ENCODE peak calls at places on chromosomes 5 and 9, in seven cellular contexts. One of them, this sample, is unnamed.

GRCh38 chr5:120304653-120305052 is 159.4 kb upstream of the PRR16 start:
- DNase-seq in neural crest cell: no peak
- DNase-seq in GM10248: no peak
- DNase-seq in bronchial epithelial cell: peak
- DNase-seq in Peyer's patch: no peak
- DNase-seq in sigmoid colon: no peak
- DNase-seq in esophagus squamous epithelium: no peak
- DNase-seq in this sample: no peak

GRCh38 chr9:108117775-108118174 is 628.2 kb upstream of the KLF4 start:
- DNase-seq in Peyer's patch: no peak
- DNase-seq in neural crest cell: no peak
- DNase-seq in sigmoid colon: no peak
- DNase-seq in GM10248: no peak
- DNase-seq in esophagus squamous epithelium: no peak
- DNase-seq in bronchial epithelial cell: no peak
- DNase-seq in this sample: no peak

GRCh38 chr5:54651482-54652076 is 134.0 kb downstream of the SNX18 start:
- DNase-seq in Peyer's patch: no peak
- DNase-seq in GM10248: no peak
- DNase-seq in bronchial epithelial cell: peak
- DNase-seq in esophagus squamous epithelium: no peak
- DNase-seq in sigmoid colon: peak
- DNase-seq in neural crest cell: no peak
- DNase-seq in this sample: no peak

GRCh38 chr5:2848634-2849033 is 97.2 kb upstream of the IRX2 start:
- DNase-seq in Peyer's patch: no peak
- DNase-seq in neural crest cell: no peak
- DNase-seq in GM10248: no peak
- DNase-seq in sigmoid colon: no peak
- DNase-seq in esophagus squamous epithelium: no peak
- DNase-seq in bronchial epithelial cell: peak
- DNase-seq in this sample: no peak

GRCh38 chr5:158746979-158747378 is 352.7 kb downstream of the EBF1 start:
- DNase-seq in neural crest cell: no peak
- DNase-seq in sigmoid colon: no peak
- DNase-seq in esophagus squamous epithelium: no peak
- DNase-seq in bronchial epithelial cell: no peak
- DNase-seq in Peyer's patch: no peak
- DNase-seq in GM10248: no peak
- DNase-seq in this sample: no peak

GRCh38 chr9:113649855-113650206 is 186.3 kb downstream of the RGS3 start:
- DNase-seq in GM10248: no peak
- DNase-seq in sigmoid colon: no peak
- DNase-seq in esophagus squamous epithelium: no peak
- DNase-seq in Peyer's patch: no peak
- DNase-seq in neural crest cell: no peak
- DNase-seq in bronchial epithelial cell: no peak
- DNase-seq in this sample: no peak

GRCh38 chr9:28203036-28203435 is 629.8 kb upstream of the C9orf72 start:
- DNase-seq in neural crest cell: no peak
- DNase-seq in Peyer's patch: no peak
- DNase-seq in bronchial epithelial cell: no peak
- DNase-seq in sigmoid colon: no peak
- DNase-seq in GM10248: no peak
- DNase-seq in esophagus squamous epithelium: no peak
- DNase-seq in this sample: no peak

GRCh38 chr5:147918101-147918500 is 11.8 kb upstream of the C5orf46 start:
- DNase-seq in GM10248: no peak
- DNase-seq in Peyer's patch: no peak
- DNase-seq in esophagus squamous epithelium: no peak
- DNase-seq in neural crest cell: no peak
- DNase-seq in sigmoid colon: no peak
- DNase-seq in bronchial epithelial cell: peak
- DNase-seq in this sample: no peak

GRCh38 chr9:133846483-133847090 is 108.4 kb upstream of the SARDH start:
- DNase-seq in sigmoid colon: no peak
- DNase-seq in Peyer's patch: no peak
- DNase-seq in esophagus squamous epithelium: no peak
- DNase-seq in bronchial epithelial cell: no peak
- DNase-seq in neural crest cell: no peak
- DNase-seq in GM10248: no peak
- DNase-seq in this sample: no peak

GRCh38 chr9:90112791-90113190 is 508.0 kb downstream of the GADD45G start:
- DNase-seq in bronchial epithelial cell: peak
- DNase-seq in sigmoid colon: no peak
- DNase-seq in neural crest cell: no peak
- DNase-seq in Peyer's patch: no peak
- DNase-seq in GM10248: no peak
- DNase-seq in esophagus squamous epithelium: no peak
- DNase-seq in this sample: no peak

GRCh38 chr5:2722901-2723300 is 28.6 kb downstream of the IRX2 start:
- DNase-seq in sigmoid colon: peak
- DNase-seq in GM10248: no peak
- DNase-seq in bronchial epithelial cell: no peak
- DNase-seq in Peyer's patch: no peak
- DNase-seq in neural crest cell: no peak
- DNase-seq in esophagus squamous epithelium: no peak
- DNase-seq in this sample: no peak

GRCh38 chr9:78280982-78281668 is 15.8 kb upstream of the PSAT1 start:
- DNase-seq in bronchial epithelial cell: no peak
- DNase-seq in esophagus squamous epithelium: no peak
- DNase-seq in GM10248: no peak
- DNase-seq in neural crest cell: no peak
- DNase-seq in sigmoid colon: peak
- DNase-seq in Peyer's patch: no peak
- DNase-seq in this sample: no peak

GRCh38 chr9:21710792-21711191 is 91.6 kb upstream of the MTAP start:
- DNase-seq in GM10248: no peak
- DNase-seq in sigmoid colon: no peak
- DNase-seq in esophagus squamous epithelium: no peak
- DNase-seq in Peyer's patch: no peak
- DNase-seq in bronchial epithelial cell: peak
- DNase-seq in neural crest cell: no peak
- DNase-seq in this sample: no peak

GRCh38 chr5:1329111-1329579 is 15.8 kb downstream of the CLPTM1L start:
- DNase-seq in GM10248: no peak
- DNase-seq in sigmoid colon: peak
- DNase-seq in esophagus squamous epithelium: no peak
- DNase-seq in neural crest cell: no peak
- DNase-seq in bronchial epithelial cell: no peak
- DNase-seq in Peyer's patch: no peak
- DNase-seq in this sample: no peak

GRCh38 chr5:459562-460412 is 16.8 kb downstream of the EXOC3 start:
- DNase-seq in esophagus squamous epithelium: no peak
- DNase-seq in Peyer's patch: peak
- DNase-seq in bronchial epithelial cell: no peak
- DNase-seq in GM10248: no peak
- DNase-seq in neural crest cell: no peak
- DNase-seq in sigmoid colon: peak
- DNase-seq in this sample: no peak

GRCh38 chr9:2620876-2621677 is 510 bp upstream of the VLDLR start:
- DNase-seq in GM10248: no peak
- DNase-seq in esophagus squamous epithelium: no peak
- DNase-seq in neural crest cell: peak
- DNase-seq in bronchial epithelial cell: peak
- DNase-seq in Peyer's patch: peak
- DNase-seq in sigmoid colon: peak
- DNase-seq in this sample: peak

GRCh38 chr5:2542821-2543220 is 208.7 kb downstream of the IRX2 start:
- DNase-seq in GM10248: no peak
- DNase-seq in neural crest cell: no peak
- DNase-seq in Peyer's patch: no peak
- DNase-seq in sigmoid colon: no peak
- DNase-seq in esophagus squamous epithelium: no peak
- DNase-seq in bronchial epithelial cell: no peak
- DNase-seq in this sample: no peak

GRCh38 chr5:34789021-34789531 is 49.9 kb upstream of the TTC23L start:
- DNase-seq in sigmoid colon: no peak
- DNase-seq in Peyer's patch: no peak
- DNase-seq in GM10248: no peak
- DNase-seq in bronchial epithelial cell: peak
- DNase-seq in esophagus squamous epithelium: no peak
- DNase-seq in neural crest cell: no peak
- DNase-seq in this sample: no peak

GRCh38 chr5:66684663-66685062 is 88.5 kb downstream of the MAST4 start:
- DNase-seq in neural crest cell: no peak
- DNase-seq in sigmoid colon: no peak
- DNase-seq in GM10248: no peak
- DNase-seq in Peyer's patch: no peak
- DNase-seq in esophagus squamous epithelium: no peak
- DNase-seq in bronchial epithelial cell: no peak
- DNase-seq in this sample: no peak

GRCh38 chr5:66680227-66680626 is 84.0 kb downstream of the MAST4 start:
- DNase-seq in neural crest cell: no peak
- DNase-seq in esophagus squamous epithelium: no peak
- DNase-seq in Peyer's patch: no peak
- DNase-seq in sigmoid colon: no peak
- DNase-seq in bronchial epithelial cell: no peak
- DNase-seq in GM10248: no peak
- DNase-seq in this sample: no peak

GRCh38 chr5:66675369-66675768 is 79.2 kb downstream of the MAST4 start:
- DNase-seq in esophagus squamous epithelium: no peak
- DNase-seq in neural crest cell: no peak
- DNase-seq in bronchial epithelial cell: peak
- DNase-seq in GM10248: no peak
- DNase-seq in Peyer's patch: no peak
- DNase-seq in sigmoid colon: no peak
- DNase-seq in this sample: no peak

DNA sequence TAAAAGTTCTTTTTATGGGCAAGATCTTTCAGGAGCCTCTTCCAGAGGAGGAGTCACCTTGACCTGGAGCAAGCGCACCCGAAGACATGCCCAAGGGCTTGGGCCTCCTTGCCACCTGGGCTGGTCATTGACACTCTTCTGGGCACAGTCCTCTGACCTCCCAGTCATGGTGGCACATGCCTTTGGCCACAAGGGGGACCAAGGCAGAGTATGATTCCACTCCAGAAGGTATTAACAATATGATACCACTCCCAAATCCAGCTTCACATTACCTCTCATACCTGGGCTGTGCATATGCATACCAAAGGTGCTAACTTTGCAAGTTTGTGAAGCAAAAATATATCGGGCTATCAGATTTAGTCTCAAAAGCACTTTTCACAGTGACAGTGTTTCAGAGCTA is 84.6 kb downstream of the MAST4 start:
- DNase-seq in GM10248: no peak
- DNase-seq in bronchial epithelial cell: no peak
- DNase-seq in Peyer's patch: no peak
- DNase-seq in sigmoid colon: no peak
- DNase-seq in esophagus squamous epithelium: no peak
- DNase-seq in neural crest cell: no peak
- DNase-seq in this sample: no peak
- TF ChIP-seq CTCF in GM10248: peak
- TF ChIP-seq CTCF in bronchial epithelial cell: no peak
- TF ChIP-seq CTCF in Peyer's patch: no peak
- TF ChIP-seq CTCF in sigmoid colon: no peak
- TF ChIP-seq CTCF in esophagus squamous epithelium: no peak
- TF ChIP-seq CTCF in neural crest cell: peak
- TF ChIP-seq CTCF in this sample: peak

GRCh38 chr5:81408496-81408895 is 14.6 kb upstream of the ACOT12 start:
- DNase-seq in bronchial epithelial cell: no peak
- DNase-seq in sigmoid colon: no peak
- DNase-seq in neural crest cell: no peak
- DNase-seq in Peyer's patch: no peak
- DNase-seq in esophagus squamous epithelium: no peak
- DNase-seq in GM10248: no peak
- DNase-seq in this sample: no peak
- TF ChIP-seq CTCF in bronchial epithelial cell: no peak
- TF ChIP-seq CTCF in sigmoid colon: no peak
- TF ChIP-seq CTCF in neural crest cell: no peak
- TF ChIP-seq CTCF in Peyer's patch: no peak
- TF ChIP-seq CTCF in esophagus squamous epithelium: no peak
- TF ChIP-seq CTCF in GM10248: no peak
- TF ChIP-seq CTCF in this sample: no peak

DNA sequence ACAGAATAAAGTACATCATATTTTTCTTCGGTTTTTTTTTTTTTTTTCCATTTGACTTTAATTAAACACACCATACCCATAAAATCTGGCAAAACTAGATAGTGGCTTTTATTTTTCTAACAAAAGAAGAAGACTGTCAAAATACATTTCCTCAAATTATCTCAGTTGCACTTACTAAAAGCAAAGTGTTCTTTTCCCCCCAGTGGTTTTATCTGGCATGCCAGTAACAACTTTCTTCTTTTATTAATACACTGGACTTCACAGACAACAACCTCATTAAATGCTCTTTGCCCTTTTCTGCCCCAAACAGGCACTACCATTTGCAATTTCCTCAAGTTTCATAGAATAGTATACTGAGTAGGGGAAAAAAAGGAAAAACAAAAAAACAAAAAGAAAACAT is 1792.3 kb downstream of the EFNA5 start:
- DNase-seq in Peyer's patch: no peak
- DNase-seq in neural crest cell: no peak
- DNase-seq in bronchial epithelial cell: no peak
- DNase-seq in GM10248: no peak
- DNase-seq in sigmoid colon: no peak
- DNase-seq in esophagus squamous epithelium: no peak
- DNase-seq in this sample: no peak
- TF ChIP-seq CTCF in Peyer's patch: no peak
- TF ChIP-seq CTCF in neural crest cell: no peak
- TF ChIP-seq CTCF in bronchial epithelial cell: no peak
- TF ChIP-seq CTCF in GM10248: no peak
- TF ChIP-seq CTCF in sigmoid colon: no peak
- TF ChIP-seq CTCF in esophagus squamous epithelium: no peak
- TF ChIP-seq CTCF in this sample: no peak

GRCh38 chr5:181212080-181212479 is 7.1 kb upstream of the TRIM7 start:
- DNase-seq in bronchial epithelial cell: no peak
- DNase-seq in sigmoid colon: no peak
- DNase-seq in Peyer's patch: no peak
- DNase-seq in GM10248: no peak
- DNase-seq in esophagus squamous epithelium: no peak
- DNase-seq in neural crest cell: no peak
- DNase-seq in this sample: no peak
- TF ChIP-seq CTCF in bronchial epithelial cell: no peak
- TF ChIP-seq CTCF in sigmoid colon: no peak
- TF ChIP-seq CTCF in Peyer's patch: no peak
- TF ChIP-seq CTCF in GM10248: no peak
- TF ChIP-seq CTCF in esophagus squamous epithelium: no peak
- TF ChIP-seq CTCF in neural crest cell: no peak
- TF ChIP-seq CTCF in this sample: no peak

DNA sequence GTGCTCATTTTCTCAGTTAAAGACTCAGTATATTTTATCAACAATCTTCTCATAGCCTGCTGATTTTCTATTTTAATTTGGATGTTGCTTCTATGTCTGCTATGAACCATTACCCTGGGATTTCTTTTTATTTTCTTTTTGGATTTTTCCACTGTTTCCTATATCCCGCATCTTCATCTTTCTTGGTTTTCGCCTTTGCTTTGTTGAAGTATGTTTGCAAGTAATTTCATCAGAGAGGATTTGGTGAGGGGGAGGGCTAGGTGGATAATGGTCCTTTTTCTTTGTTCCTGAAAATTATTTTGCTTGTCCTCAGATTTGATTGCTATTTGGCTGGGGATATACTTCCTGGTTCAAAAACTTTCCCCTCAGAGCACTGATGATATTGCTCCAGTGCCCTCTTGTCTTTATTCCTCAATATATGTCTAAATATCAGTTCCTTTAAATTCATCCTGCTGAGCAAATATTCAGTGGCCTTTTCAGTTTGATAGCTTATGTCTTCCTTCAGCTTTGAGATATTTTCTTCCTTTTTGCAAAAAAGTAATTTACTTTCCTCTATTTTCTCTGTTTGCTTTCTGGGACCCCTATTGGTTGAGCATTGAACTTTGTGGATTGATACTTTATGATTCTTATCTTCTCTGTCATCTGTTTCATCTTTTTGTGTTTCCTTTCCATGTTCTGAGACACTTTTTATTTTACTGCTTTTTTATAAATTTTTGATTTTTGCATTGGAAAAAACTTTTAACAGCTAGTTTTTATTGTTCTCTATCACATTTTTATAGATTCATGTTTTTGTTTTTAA is 227.6 kb upstream of the ELL2 start:
- DNase-seq in GM10248: no peak
- DNase-seq in Peyer's patch: no peak
- DNase-seq in neural crest cell: no peak
- DNase-seq in bronchial epithelial cell: no peak
- DNase-seq in esophagus squamous epithelium: no peak
- DNase-seq in sigmoid colon: no peak
- DNase-seq in this sample: no peak
- TF ChIP-seq CTCF in GM10248: no peak
- TF ChIP-seq CTCF in Peyer's patch: no peak
- TF ChIP-seq CTCF in neural crest cell: no peak
- TF ChIP-seq CTCF in bronchial epithelial cell: no peak
- TF ChIP-seq CTCF in esophagus squamous epithelium: no peak
- TF ChIP-seq CTCF in sigmoid colon: no peak
- TF ChIP-seq CTCF in this sample: no peak